ENCODE peak calls at places on chromosomes 11 and 22, in seven cellular contexts. One of them, this sample, is unnamed.

GRCh38 chr11:111944651-111945051 is 7.5 kb downstream of the DIXDC1 start:
- DNase-seq in stimulated activated naive CD4-positive, alpha-beta T cell treated with Interleukin-2 at 50 U/mL for 16 hours: no peak
- DNase-seq in DMS79 treated with DMSO at 0.1 percent for 48 hours: no peak
- DNase-seq in anterior cingulate cortex: no peak
- DNase-seq in stimulated activated CD8-positive, alpha-beta memory T cell treated with anti-CD3 and anti-CD28 coated beads, Interleukin-15, amount 100 ng/mL, for 4 hours: no peak
- DNase-seq in HEK293T: no peak
- DNase-seq in brain microvascular endothelial cell: peak
- DNase-seq in this sample: no peak

GRCh38 chr11:61632096-61632495 is 48.1 kb upstream of the DAGLA start:
- DNase-seq in brain microvascular endothelial cell: no peak
- DNase-seq in stimulated activated CD8-positive, alpha-beta memory T cell treated with anti-CD3 and anti-CD28 coated beads, Interleukin-15, amount 100 ng/mL, for 4 hours: no peak
- DNase-seq in DMS79 treated with DMSO at 0.1 percent for 48 hours: peak
- DNase-seq in HEK293T: no peak
- DNase-seq in stimulated activated naive CD4-positive, alpha-beta T cell treated with Interleukin-2 at 50 U/mL for 16 hours: no peak
- DNase-seq in anterior cingulate cortex: no peak
- DNase-seq in this sample: no peak

GRCh38 chr11:21771097-21771496 is 421.8 kb upstream of the ANO5 start:
- DNase-seq in anterior cingulate cortex: no peak
- DNase-seq in HEK293T: no peak
- DNase-seq in stimulated activated naive CD4-positive, alpha-beta T cell treated with Interleukin-2 at 50 U/mL for 16 hours: no peak
- DNase-seq in stimulated activated CD8-positive, alpha-beta memory T cell treated with anti-CD3 and anti-CD28 coated beads, Interleukin-15, amount 100 ng/mL, for 4 hours: no peak
- DNase-seq in brain microvascular endothelial cell: no peak
- DNase-seq in DMS79 treated with DMSO at 0.1 percent for 48 hours: peak
- DNase-seq in this sample: peak

GRCh38 chr11:105108247-105108646 is 31.3 kb downstream of the CARD18 start:
- DNase-seq in DMS79 treated with DMSO at 0.1 percent for 48 hours: no peak
- DNase-seq in stimulated activated naive CD4-positive, alpha-beta T cell treated with Interleukin-2 at 50 U/mL for 16 hours: no peak
- DNase-seq in stimulated activated CD8-positive, alpha-beta memory T cell treated with anti-CD3 and anti-CD28 coated beads, Interleukin-15, amount 100 ng/mL, for 4 hours: no peak
- DNase-seq in brain microvascular endothelial cell: no peak
- DNase-seq in HEK293T: no peak
- DNase-seq in anterior cingulate cortex: no peak
- DNase-seq in this sample: no peak

GRCh38 chr11:134038897-134039470 is 29.9 kb upstream of the JAM3 start:
- DNase-seq in HEK293T: no peak
- DNase-seq in brain microvascular endothelial cell: no peak
- DNase-seq in stimulated activated CD8-positive, alpha-beta memory T cell treated with anti-CD3 and anti-CD28 coated beads, Interleukin-15, amount 100 ng/mL, for 4 hours: no peak
- DNase-seq in stimulated activated naive CD4-positive, alpha-beta T cell treated with Interleukin-2 at 50 U/mL for 16 hours: no peak
- DNase-seq in anterior cingulate cortex: no peak
- DNase-seq in DMS79 treated with DMSO at 0.1 percent for 48 hours: no peak
- DNase-seq in this sample: no peak

GRCh38 chr11:44623716-44624491 is 58.4 kb downstream of the CD82 start:
- DNase-seq in HEK293T: no peak
- DNase-seq in stimulated activated CD8-positive, alpha-beta memory T cell treated with anti-CD3 and anti-CD28 coated beads, Interleukin-15, amount 100 ng/mL, for 4 hours: no peak
- DNase-seq in anterior cingulate cortex: no peak
- DNase-seq in brain microvascular endothelial cell: no peak
- DNase-seq in stimulated activated naive CD4-positive, alpha-beta T cell treated with Interleukin-2 at 50 U/mL for 16 hours: no peak
- DNase-seq in DMS79 treated with DMSO at 0.1 percent for 48 hours: peak
- DNase-seq in this sample: peak

GRCh38 chr11:25981998-25982397 is 349.9 kb upstream of the ANO3 start:
- DNase-seq in stimulated activated naive CD4-positive, alpha-beta T cell treated with Interleukin-2 at 50 U/mL for 16 hours: no peak
- DNase-seq in stimulated activated CD8-positive, alpha-beta memory T cell treated with anti-CD3 and anti-CD28 coated beads, Interleukin-15, amount 100 ng/mL, for 4 hours: no peak
- DNase-seq in DMS79 treated with DMSO at 0.1 percent for 48 hours: peak
- DNase-seq in anterior cingulate cortex: no peak
- DNase-seq in brain microvascular endothelial cell: peak
- DNase-seq in HEK293T: peak
- DNase-seq in this sample: peak

GRCh38 chr22:46067159-46068111 is 82.9 kb upstream of the PPARA start:
- DNase-seq in anterior cingulate cortex: no peak
- DNase-seq in stimulated activated naive CD4-positive, alpha-beta T cell treated with Interleukin-2 at 50 U/mL for 16 hours: no peak
- DNase-seq in DMS79 treated with DMSO at 0.1 percent for 48 hours: no peak
- DNase-seq in brain microvascular endothelial cell: no peak
- DNase-seq in HEK293T: no peak
- DNase-seq in stimulated activated CD8-positive, alpha-beta memory T cell treated with anti-CD3 and anti-CD28 coated beads, Interleukin-15, amount 100 ng/mL, for 4 hours: no peak
- DNase-seq in this sample: no peak

GRCh38 chr11:122036022-122036421 is 80.0 kb downstream of the BLID start:
- DNase-seq in stimulated activated naive CD4-positive, alpha-beta T cell treated with Interleukin-2 at 50 U/mL for 16 hours: no peak
- DNase-seq in DMS79 treated with DMSO at 0.1 percent for 48 hours: no peak
- DNase-seq in brain microvascular endothelial cell: peak
- DNase-seq in stimulated activated CD8-positive, alpha-beta memory T cell treated with anti-CD3 and anti-CD28 coated beads, Interleukin-15, amount 100 ng/mL, for 4 hours: no peak
- DNase-seq in anterior cingulate cortex: no peak
- DNase-seq in HEK293T: no peak
- DNase-seq in this sample: no peak

GRCh38 chr11:73274722-73275380 is 2.7 kb downstream of the P2RY6 start:
- DNase-seq in anterior cingulate cortex: no peak
- DNase-seq in brain microvascular endothelial cell: no peak
- DNase-seq in stimulated activated naive CD4-positive, alpha-beta T cell treated with Interleukin-2 at 50 U/mL for 16 hours: no peak
- DNase-seq in stimulated activated CD8-positive, alpha-beta memory T cell treated with anti-CD3 and anti-CD28 coated beads, Interleukin-15, amount 100 ng/mL, for 4 hours: no peak
- DNase-seq in HEK293T: no peak
- DNase-seq in DMS79 treated with DMSO at 0.1 percent for 48 hours: no peak
- DNase-seq in this sample: no peak

This sample was measured in Ammon's horn.